ENCODE peak calls at places on chromosomes 12 and 14, in nine cellular contexts. One of them, this sample, is unnamed.

GRCh38 chr12:41055875-41056577 is 132.1 kb upstream of the PDZRN4 start:
- DNase-seq in T-helper 9 cell: no peak
- DNase-seq in stimulated activated CD4-positive, alpha-beta T cell treated with anti-CD3 and anti-CD28 coated beads, Interleukin-4, amount 100 ng/mL, for 1 hour: no peak
- DNase-seq in astrocyte of the spinal cord: peak
- DNase-seq in 8988T: no peak
- DNase-seq in lower leg skin: no peak
- DNase-seq in Panc1: no peak
- DNase-seq in retina: no peak
- DNase-seq in NCI-H1436: no peak
- DNase-seq in this sample: no peak

GRCh38 chr12:2393996-2394395 is 341.2 kb downstream of the CACNA1C start:
- DNase-seq in T-helper 9 cell: no peak
- DNase-seq in lower leg skin: no peak
- DNase-seq in NCI-H1436: no peak
- DNase-seq in 8988T: no peak
- DNase-seq in Panc1: no peak
- DNase-seq in retina: no peak
- DNase-seq in astrocyte of the spinal cord: no peak
- DNase-seq in stimulated activated CD4-positive, alpha-beta T cell treated with anti-CD3 and anti-CD28 coated beads, Interleukin-4, amount 100 ng/mL, for 1 hour: no peak
- DNase-seq in this sample: no peak

GRCh38 chr12:127588224-127588623 is 678.7 kb upstream of the TMEM132C start:
- DNase-seq in T-helper 9 cell: no peak
- DNase-seq in NCI-H1436: no peak
- DNase-seq in astrocyte of the spinal cord: peak
- DNase-seq in lower leg skin: no peak
- DNase-seq in 8988T: no peak
- DNase-seq in Panc1: no peak
- DNase-seq in retina: no peak
- DNase-seq in stimulated activated CD4-positive, alpha-beta T cell treated with anti-CD3 and anti-CD28 coated beads, Interleukin-4, amount 100 ng/mL, for 1 hour: no peak
- DNase-seq in this sample: no peak

GRCh38 chr12:95637471-95638155 is 86.3 kb upstream of the USP44 start:
- DNase-seq in retina: no peak
- DNase-seq in astrocyte of the spinal cord: peak
- DNase-seq in T-helper 9 cell: no peak
- DNase-seq in lower leg skin: no peak
- DNase-seq in NCI-H1436: no peak
- DNase-seq in stimulated activated CD4-positive, alpha-beta T cell treated with anti-CD3 and anti-CD28 coated beads, Interleukin-4, amount 100 ng/mL, for 1 hour: no peak
- DNase-seq in 8988T: no peak
- DNase-seq in Panc1: no peak
- DNase-seq in this sample: no peak

GRCh38 chr12:45388545-45388944 is 172.7 kb downstream of the ANO6 start:
- DNase-seq in stimulated activated CD4-positive, alpha-beta T cell treated with anti-CD3 and anti-CD28 coated beads, Interleukin-4, amount 100 ng/mL, for 1 hour: no peak
- DNase-seq in astrocyte of the spinal cord: peak
- DNase-seq in 8988T: peak
- DNase-seq in retina: no peak
- DNase-seq in Panc1: no peak
- DNase-seq in lower leg skin: no peak
- DNase-seq in T-helper 9 cell: no peak
- DNase-seq in NCI-H1436: no peak
- DNase-seq in this sample: peak

GRCh38 chr14:47040490-47040889 is 388.9 kb upstream of the RPL10L start:
- DNase-seq in T-helper 9 cell: no peak
- DNase-seq in retina: peak
- DNase-seq in NCI-H1436: no peak
- DNase-seq in Panc1: no peak
- DNase-seq in lower leg skin: peak
- DNase-seq in stimulated activated CD4-positive, alpha-beta T cell treated with anti-CD3 and anti-CD28 coated beads, Interleukin-4, amount 100 ng/mL, for 1 hour: no peak
- DNase-seq in 8988T: no peak
- DNase-seq in astrocyte of the spinal cord: no peak
- DNase-seq in this sample: peak

GRCh38 chr12:47838286-47838931 is 18.7 kb upstream of the HDAC7 start:
- DNase-seq in NCI-H1436: peak
- DNase-seq in lower leg skin: no peak
- DNase-seq in T-helper 9 cell: no peak
- DNase-seq in retina: peak
- DNase-seq in 8988T: no peak
- DNase-seq in stimulated activated CD4-positive, alpha-beta T cell treated with anti-CD3 and anti-CD28 coated beads, Interleukin-4, amount 100 ng/mL, for 1 hour: no peak
- DNase-seq in astrocyte of the spinal cord: peak
- DNase-seq in Panc1: no peak
- DNase-seq in this sample: no peak

GRCh38 chr14:35332517-35333346 is 40.5 kb downstream of the PSMA6 start:
- DNase-seq in lower leg skin: no peak
- DNase-seq in astrocyte of the spinal cord: no peak
- DNase-seq in retina: no peak
- DNase-seq in NCI-H1436: peak
- DNase-seq in T-helper 9 cell: no peak
- DNase-seq in Panc1: no peak
- DNase-seq in 8988T: no peak
- DNase-seq in stimulated activated CD4-positive, alpha-beta T cell treated with anti-CD3 and anti-CD28 coated beads, Interleukin-4, amount 100 ng/mL, for 1 hour: peak
- DNase-seq in this sample: no peak

GRCh38 chr14:58747181-58747580 is 109.4 kb downstream of the DACT1 start:
- DNase-seq in 8988T: no peak
- DNase-seq in lower leg skin: peak
- DNase-seq in T-helper 9 cell: no peak
- DNase-seq in astrocyte of the spinal cord: peak
- DNase-seq in stimulated activated CD4-positive, alpha-beta T cell treated with anti-CD3 and anti-CD28 coated beads, Interleukin-4, amount 100 ng/mL, for 1 hour: no peak
- DNase-seq in retina: no peak
- DNase-seq in Panc1: no peak
- DNase-seq in NCI-H1436: no peak
- DNase-seq in this sample: no peak

GRCh38 chr14:23930742-23931141 is 22.8 kb upstream of the DHRS4 start:
- DNase-seq in NCI-H1436: no peak
- DNase-seq in 8988T: no peak
- DNase-seq in Panc1: no peak
- DNase-seq in stimulated activated CD4-positive, alpha-beta T cell treated with anti-CD3 and anti-CD28 coated beads, Interleukin-4, amount 100 ng/mL, for 1 hour: no peak
- DNase-seq in T-helper 9 cell: no peak
- DNase-seq in lower leg skin: no peak
- DNase-seq in astrocyte of the spinal cord: no peak
- DNase-seq in retina: no peak
- DNase-seq in this sample: no peak

GRCh38 chr12:68623984-68624383 is 13.3 kb downstream of the RAP1B start:
- DNase-seq in lower leg skin: no peak
- DNase-seq in 8988T: no peak
- DNase-seq in Panc1: no peak
- DNase-seq in stimulated activated CD4-positive, alpha-beta T cell treated with anti-CD3 and anti-CD28 coated beads, Interleukin-4, amount 100 ng/mL, for 1 hour: no peak
- DNase-seq in NCI-H1436: no peak
- DNase-seq in retina: no peak
- DNase-seq in T-helper 9 cell: no peak
- DNase-seq in astrocyte of the spinal cord: peak
- DNase-seq in this sample: no peak

GRCh38 chr12:14784471-14784870 is 18.8 kb downstream of the WBP11 start:
- DNase-seq in Panc1: no peak
- DNase-seq in T-helper 9 cell: no peak
- DNase-seq in NCI-H1436: no peak
- DNase-seq in 8988T: no peak
- DNase-seq in retina: no peak
- DNase-seq in stimulated activated CD4-positive, alpha-beta T cell treated with anti-CD3 and anti-CD28 coated beads, Interleukin-4, amount 100 ng/mL, for 1 hour: no peak
- DNase-seq in lower leg skin: no peak
- DNase-seq in astrocyte of the spinal cord: no peak
- DNase-seq in this sample: no peak

GRCh38 chr14:101070540-101071492 is 167.3 kb upstream of the RTL1 start:
- DNase-seq in retina: no peak
- DNase-seq in T-helper 9 cell: no peak
- DNase-seq in lower leg skin: no peak
- DNase-seq in stimulated activated CD4-positive, alpha-beta T cell treated with anti-CD3 and anti-CD28 coated beads, Interleukin-4, amount 100 ng/mL, for 1 hour: no peak
- DNase-seq in NCI-H1436: no peak
- DNase-seq in 8988T: peak
- DNase-seq in astrocyte of the spinal cord: no peak
- DNase-seq in Panc1: no peak
- DNase-seq in this sample: no peak

GRCh38 chr12:70334742-70335141 is 31.3 kb upstream of the KCNMB4 start:
- DNase-seq in astrocyte of the spinal cord: no peak
- DNase-seq in stimulated activated CD4-positive, alpha-beta T cell treated with anti-CD3 and anti-CD28 coated beads, Interleukin-4, amount 100 ng/mL, for 1 hour: no peak
- DNase-seq in NCI-H1436: no peak
- DNase-seq in T-helper 9 cell: no peak
- DNase-seq in retina: no peak
- DNase-seq in 8988T: no peak
- DNase-seq in Panc1: no peak
- DNase-seq in lower leg skin: no peak
- DNase-seq in this sample: no peak

GRCh38 chr14:99131632-99132271 is 140.2 kb downstream of the BCL11B start:
- DNase-seq in 8988T: no peak
- DNase-seq in astrocyte of the spinal cord: no peak
- DNase-seq in retina: no peak
- DNase-seq in Panc1: no peak
- DNase-seq in NCI-H1436: no peak
- DNase-seq in stimulated activated CD4-positive, alpha-beta T cell treated with anti-CD3 and anti-CD28 coated beads, Interleukin-4, amount 100 ng/mL, for 1 hour: no peak
- DNase-seq in T-helper 9 cell: no peak
- DNase-seq in lower leg skin: peak
- DNase-seq in this sample: no peak

GRCh38 chr14:92348154-92348553 is 25.2 kb downstream of the SLC24A4 start:
- DNase-seq in T-helper 9 cell: no peak
- DNase-seq in retina: no peak
- DNase-seq in stimulated activated CD4-positive, alpha-beta T cell treated with anti-CD3 and anti-CD28 coated beads, Interleukin-4, amount 100 ng/mL, for 1 hour: no peak
- DNase-seq in NCI-H1436: no peak
- DNase-seq in Panc1: no peak
- DNase-seq in lower leg skin: no peak
- DNase-seq in 8988T: no peak
- DNase-seq in astrocyte of the spinal cord: no peak
- DNase-seq in this sample: no peak

GRCh38 chr12:53054112-53054878 is 4.4 kb downstream of the TNS2 start:
- DNase-seq in Panc1: no peak
- DNase-seq in T-helper 9 cell: peak
- DNase-seq in 8988T: peak
- DNase-seq in stimulated activated CD4-positive, alpha-beta T cell treated with anti-CD3 and anti-CD28 coated beads, Interleukin-4, amount 100 ng/mL, for 1 hour: peak
- DNase-seq in NCI-H1436: peak
- DNase-seq in retina: peak
- DNase-seq in lower leg skin: peak
- DNase-seq in astrocyte of the spinal cord: peak
- DNase-seq in this sample: peak

GRCh38 chr12:6563448-6564050 is 4.5 kb downstream of the NOP2 start:
- DNase-seq in NCI-H1436: no peak
- DNase-seq in 8988T: no peak
- DNase-seq in astrocyte of the spinal cord: peak
- DNase-seq in stimulated activated CD4-positive, alpha-beta T cell treated with anti-CD3 and anti-CD28 coated beads, Interleukin-4, amount 100 ng/mL, for 1 hour: peak
- DNase-seq in retina: peak
- DNase-seq in T-helper 9 cell: peak
- DNase-seq in lower leg skin: peak
- DNase-seq in Panc1: no peak
- DNase-seq in this sample: no peak

GRCh38 chr12:80268924-80269749 is 169.8 kb downstream of the OTOGL start:
- DNase-seq in 8988T: no peak
- DNase-seq in lower leg skin: no peak
- DNase-seq in stimulated activated CD4-positive, alpha-beta T cell treated with anti-CD3 and anti-CD28 coated beads, Interleukin-4, amount 100 ng/mL, for 1 hour: no peak
- DNase-seq in Panc1: peak
- DNase-seq in T-helper 9 cell: no peak
- DNase-seq in NCI-H1436: no peak
- DNase-seq in astrocyte of the spinal cord: peak
- DNase-seq in retina: no peak
- DNase-seq in this sample: no peak

GRCh38 chr12:41368006-41368405 is 179.9 kb downstream of the PDZRN4 start:
- DNase-seq in astrocyte of the spinal cord: no peak
- DNase-seq in NCI-H1436: no peak
- DNase-seq in Panc1: no peak
- DNase-seq in stimulated activated CD4-positive, alpha-beta T cell treated with anti-CD3 and anti-CD28 coated beads, Interleukin-4, amount 100 ng/mL, for 1 hour: no peak
- DNase-seq in lower leg skin: no peak
- DNase-seq in retina: no peak
- DNase-seq in 8988T: no peak
- DNase-seq in T-helper 9 cell: no peak
- DNase-seq in this sample: no peak

GRCh38 chr12:49750027-49750977 is 8.9 kb downstream of the TMBIM6 start:
- DNase-seq in astrocyte of the spinal cord: peak
- DNase-seq in Panc1: no peak
- DNase-seq in 8988T: no peak
- DNase-seq in T-helper 9 cell: no peak
- DNase-seq in stimulated activated CD4-positive, alpha-beta T cell treated with anti-CD3 and anti-CD28 coated beads, Interleukin-4, amount 100 ng/mL, for 1 hour: peak
- DNase-seq in retina: no peak
- DNase-seq in lower leg skin: peak
- DNase-seq in NCI-H1436: peak
- DNase-seq in this sample: no peak

GRCh38 chr12:65609359-65609771 is 214.9 kb upstream of the HMGA2 start:
- DNase-seq in 8988T: no peak
- DNase-seq in NCI-H1436: no peak
- DNase-seq in astrocyte of the spinal cord: peak
- DNase-seq in T-helper 9 cell: no peak
- DNase-seq in retina: no peak
- DNase-seq in stimulated activated CD4-positive, alpha-beta T cell treated with anti-CD3 and anti-CD28 coated beads, Interleukin-4, amount 100 ng/mL, for 1 hour: no peak
- DNase-seq in lower leg skin: no peak
- DNase-seq in Panc1: no peak
- DNase-seq in this sample: no peak

GRCh38 chr12:4881665-4882064 is 28.0 kb upstream of the KCNA1 start:
- DNase-seq in lower leg skin: no peak
- DNase-seq in T-helper 9 cell: no peak
- DNase-seq in astrocyte of the spinal cord: no peak
- DNase-seq in stimulated activated CD4-positive, alpha-beta T cell treated with anti-CD3 and anti-CD28 coated beads, Interleukin-4, amount 100 ng/mL, for 1 hour: no peak
- DNase-seq in Panc1: no peak
- DNase-seq in retina: no peak
- DNase-seq in 8988T: no peak
- DNase-seq in NCI-H1436: no peak
- DNase-seq in this sample: no peak

GRCh38 chr14:91354979-91355685 is 62.5 kb downstream of the CCDC88C start:
- DNase-seq in retina: no peak
- DNase-seq in T-helper 9 cell: no peak
- DNase-seq in Panc1: no peak
- DNase-seq in stimulated activated CD4-positive, alpha-beta T cell treated with anti-CD3 and anti-CD28 coated beads, Interleukin-4, amount 100 ng/mL, for 1 hour: peak
- DNase-seq in 8988T: peak
- DNase-seq in NCI-H1436: peak
- DNase-seq in astrocyte of the spinal cord: no peak
- DNase-seq in lower leg skin: no peak
- DNase-seq in this sample: no peak

GRCh38 chr14:49769581-49770211 is 1.7 kb downstream of the KLHDC2 start:
- DNase-seq in 8988T: no peak
- DNase-seq in retina: no peak
- DNase-seq in NCI-H1436: no peak
- DNase-seq in astrocyte of the spinal cord: no peak
- DNase-seq in lower leg skin: no peak
- DNase-seq in Panc1: no peak
- DNase-seq in T-helper 9 cell: no peak
- DNase-seq in stimulated activated CD4-positive, alpha-beta T cell treated with anti-CD3 and anti-CD28 coated beads, Interleukin-4, amount 100 ng/mL, for 1 hour: no peak
- DNase-seq in this sample: no peak

GRCh38 chr14:31792726-31793125 is 231.5 kb downstream of the NUBPL start:
- DNase-seq in Panc1: no peak
- DNase-seq in 8988T: no peak
- DNase-seq in NCI-H1436: no peak
- DNase-seq in retina: no peak
- DNase-seq in astrocyte of the spinal cord: no peak
- DNase-seq in stimulated activated CD4-positive, alpha-beta T cell treated with anti-CD3 and anti-CD28 coated beads, Interleukin-4, amount 100 ng/mL, for 1 hour: no peak
- DNase-seq in lower leg skin: no peak
- DNase-seq in T-helper 9 cell: no peak
- DNase-seq in this sample: no peak

GRCh38 chr12:51678086-51678724 is 87.2 kb downstream of the SCN8A start:
- DNase-seq in lower leg skin: no peak
- DNase-seq in Panc1: peak
- DNase-seq in stimulated activated CD4-positive, alpha-beta T cell treated with anti-CD3 and anti-CD28 coated beads, Interleukin-4, amount 100 ng/mL, for 1 hour: peak
- DNase-seq in NCI-H1436: peak
- DNase-seq in retina: peak
- DNase-seq in T-helper 9 cell: no peak
- DNase-seq in 8988T: peak
- DNase-seq in astrocyte of the spinal cord: peak
- DNase-seq in this sample: peak

GRCh38 chr14:99430491-99430890 is 50.2 kb downstream of the SETD3 start:
- DNase-seq in astrocyte of the spinal cord: no peak
- DNase-seq in retina: no peak
- DNase-seq in 8988T: no peak
- DNase-seq in NCI-H1436: peak
- DNase-seq in Panc1: no peak
- DNase-seq in T-helper 9 cell: no peak
- DNase-seq in lower leg skin: no peak
- DNase-seq in stimulated activated CD4-positive, alpha-beta T cell treated with anti-CD3 and anti-CD28 coated beads, Interleukin-4, amount 100 ng/mL, for 1 hour: peak
- DNase-seq in this sample: no peak

GRCh38 chr12:123387508-123388217 is 3.7 kb downstream of the KMT5A start:
- DNase-seq in stimulated activated CD4-positive, alpha-beta T cell treated with anti-CD3 and anti-CD28 coated beads, Interleukin-4, amount 100 ng/mL, for 1 hour: no peak
- DNase-seq in lower leg skin: no peak
- DNase-seq in T-helper 9 cell: no peak
- DNase-seq in Panc1: no peak
- DNase-seq in 8988T: no peak
- DNase-seq in retina: peak
- DNase-seq in astrocyte of the spinal cord: no peak
- DNase-seq in NCI-H1436: no peak
- DNase-seq in this sample: no peak

GRCh38 chr14:48690349-48690748 is 895.8 kb downstream of the RPS29 start:
- DNase-seq in Panc1: no peak
- DNase-seq in stimulated activated CD4-positive, alpha-beta T cell treated with anti-CD3 and anti-CD28 coated beads, Interleukin-4, amount 100 ng/mL, for 1 hour: no peak
- DNase-seq in T-helper 9 cell: no peak
- DNase-seq in lower leg skin: no peak
- DNase-seq in NCI-H1436: no peak
- DNase-seq in 8988T: no peak
- DNase-seq in astrocyte of the spinal cord: no peak
- DNase-seq in retina: no peak
- DNase-seq in this sample: no peak

GRCh38 chr12:78865297-78865955 is 852 bp downstream of the SYT1 start:
- DNase-seq in Panc1: no peak
- DNase-seq in stimulated activated CD4-positive, alpha-beta T cell treated with anti-CD3 and anti-CD28 coated beads, Interleukin-4, amount 100 ng/mL, for 1 hour: no peak
- DNase-seq in retina: peak
- DNase-seq in 8988T: no peak
- DNase-seq in T-helper 9 cell: no peak
- DNase-seq in NCI-H1436: no peak
- DNase-seq in astrocyte of the spinal cord: no peak
- DNase-seq in lower leg skin: no peak
- DNase-seq in this sample: no peak

This sample was measured in iPS DF 19.7.